ENCODE peak calls at places on chromosome 21, in six cellular contexts. V, S, X, J, Q and H are unnamed samples.

GRCh38 chr21:16741228-16741665 is 771.6 kb upstream of the CXADR start:
- DNase-seq in V (no peak), S (peak), X (no peak), J (no peak), Q (peak), H (no peak)

GRCh38 chr21:42518216-42518615 is 4.6 kb downstream of the SLC37A1 start:
- DNase-seq in V (no peak), S (peak), X (no peak), J (no peak), Q (no peak), H (no peak)

GRCh38 chr21:41932191-41932575 is 21.6 kb downstream of the C2CD2 start:
- DNase-seq in V (no peak), S (peak), X (peak), J (no peak), Q (no peak), H (no peak)

GRCh38 chr21:44919111-44919912 is 1.4 kb downstream of the ITGB2 start:
- DNase-seq in V (peak), S (no peak), X (no peak), J (no peak), Q (peak), H (no peak)

GRCh38 chr21:42081138-42081537 is 10.0 kb downstream of the UMODL1 start:
- DNase-seq in V (no peak), S (peak), X (no peak), J (no peak), Q (no peak), H (no peak)

GRCh38 chr21:32372755-32373154 is 20.1 kb downstream of the URB1 start:
- DNase-seq in V (no peak), S (peak), X (no peak), J (no peak), Q (no peak), H (no peak)

GRCh38 chr21:25179116-25179515 is 428.2 kb downstream of the MRPL39 start:
- DNase-seq in V (no peak), S (peak), X (no peak), J (no peak), Q (no peak), H (no peak)

GRCh38 chr21:27505516-27505915 is 538.6 kb upstream of the ADAMTS5 start:
- DNase-seq in V (no peak), S (peak), X (no peak), J (no peak), Q (no peak), H (no peak)

GRCh38 chr21:39300587-39300986 is 12.8 kb downstream of the BRWD1 start:
- DNase-seq in V (no peak), S (no peak), X (no peak), J (no peak), Q (no peak), H (no peak)

GRCh38 chr21:16420086-16420724 is 690.4 kb downstream of the USP25 start:
- DNase-seq in V (no peak), S (peak), X (no peak), J (peak), Q (peak), H (no peak)

GRCh38 chr21:45524756-45525152 is 17.5 kb downstream of the SLC19A1 start:
- DNase-seq in V (no peak), S (no peak), X (no peak), J (no peak), Q (peak), H (no peak)

GRCh38 chr21:34367320-34367935 is 3.6 kb downstream of the KCNE2 start:
- DNase-seq in V (peak), S (peak), X (peak), J (peak), Q (no peak), H (peak)

GRCh38 chr21:27024316-27024715 is 57.4 kb upstream of the ADAMTS5 start:
- DNase-seq in V (no peak), S (peak), X (no peak), J (no peak), Q (no peak), H (no peak)

GRCh38 chr21:39707316-39707715 is 37.7 kb upstream of the IGSF5 start:
- DNase-seq in V (no peak), S (no peak), X (no peak), J (no peak), Q (no peak), H (no peak)

GRCh38 chr21:27802816-27803475 is 836.1 kb upstream of the ADAMTS5 start:
- DNase-seq in V (no peak), S (peak), X (no peak), J (no peak), Q (no peak), H (peak)

GRCh38 chr21:41845310-41846032 is 33.7 kb downstream of the PRDM15 start:
- DNase-seq in V (no peak), S (no peak), X (no peak), J (no peak), Q (no peak), H (no peak)

GRCh38 chr21:25462517-25462971 is 144.7 kb downstream of the MRPL39 start:
- DNase-seq in V (peak), S (no peak), X (peak), J (no peak), Q (no peak), H (no peak)

GRCh38 chr21:26788783-26789182 is 56.4 kb downstream of the ADAMTS1 start:
- DNase-seq in V (no peak), S (peak), X (no peak), J (no peak), Q (peak), H (no peak)

GRCh38 chr21:28781602-28782274 is 210.9 kb downstream of the LTN1 start:
- DNase-seq in V (no peak), S (peak), X (no peak), J (no peak), Q (no peak), H (peak)

GRCh38 chr21:36630485-36631206 is 68.3 kb upstream of the SIM2 start:
- DNase-seq in V (peak), S (peak), X (peak), J (peak), Q (peak), H (peak)

GRCh38 chr21:44375281-44375651 is 21.8 kb downstream of the TRPM2 start:
- DNase-seq in V (peak), S (no peak), X (peak), J (no peak), Q (no peak), H (no peak)

GRCh38 chr21:41755258-41755933 is 11.5 kb downstream of the RIPK4 start:
- DNase-seq in V (no peak), S (no peak), X (no peak), J (no peak), Q (peak), H (no peak)

GRCh38 chr21:45976666-45977335 is 4.8 kb upstream of the COL6A1 start:
- DNase-seq in V (no peak), S (no peak), X (no peak), J (no peak), Q (peak), H (no peak)

GRCh38 chr21:39852726-39853510 is 14.3 kb upstream of the PCP4 start:
- DNase-seq in V (no peak), S (no peak), X (no peak), J (no peak), Q (no peak), H (no peak)

GRCh38 chr21:33308586-33309490 is 15.9 kb upstream of the IFNAR1 start:
- DNase-seq in V (no peak), S (peak), X (peak), J (peak), Q (no peak), H (peak)

GRCh38 chr21:44449473-44450363 is 5.6 kb upstream of the LRRC3 start:
- DNase-seq in V (no peak), S (no peak), X (no peak), J (no peak), Q (no peak), H (no peak)

GRCh38 chr21:45087022-45087823 is 12.8 kb downstream of the ADARB1 start:
- DNase-seq in V (peak), S (peak), X (peak), J (no peak), Q (no peak), H (no peak)

GRCh38 chr21:19607983-19608668 is 1204.5 kb upstream of the TMPRSS15 start:
- DNase-seq in V (no peak), S (no peak), X (no peak), J (no peak), Q (no peak), H (no peak)

GRCh38 chr21:15005391-15005790 is 59.4 kb downstream of the NRIP1 start:
- DNase-seq in V (peak), S (no peak), X (peak), J (no peak), Q (no peak), H (no peak)

GRCh38 chr21:25898671-25899070 is 163.9 kb downstream of the GABPA start:
- DNase-seq in V (no peak), S (peak), X (no peak), J (no peak), Q (no peak), H (no peak)

GRCh38 chr21:43767980-43768867 is 7.9 kb downstream of the CSTB start:
- DNase-seq in V (no peak), S (peak), X (no peak), J (no peak), Q (peak), H (no peak)